ENCODE peak calls at places on chromosomes 7 and 10, in five cellular contexts. S is GDM1, D is mammary epithelial cell, G is T-helper 2 cell, Z is astrocyte of the spinal cord. Q is an unnamed sample.

GRCh38 chr10:11058014-11058413 is 40.3 kb downstream of the CELF2 start:
- DNase-seq in S (no peak), D (no peak), G (no peak), Z (no peak), Q (no peak)

GRCh38 chr7:121504478-121504877 is 108.4 kb upstream of the FAM3C start:
- DNase-seq in S (no peak), D (peak; percentile 37), G (no peak), Z (peak; percentile 83), Q (no peak)

GRCh38 chr7:50803359-50804337 is 21.0 kb upstream of the GRB10 start:
- DNase-seq in S (no peak), D (peak; percentile 70), G (no peak), Z (no peak), Q (no peak)

GRCh38 chr10:91838199-91838598 is 40.0 kb downstream of the TNKS2 start:
- DNase-seq in S (no peak), D (no peak), G (no peak), Z (no peak), Q (no peak)

GRCh38 chr7:94056796-94057207 is 52.6 kb upstream of the BET1 start:
- DNase-seq in S (no peak), D (peak; percentile 88), G (no peak), Z (peak; percentile 87), Q (peak; percentile 80)

GRCh38 chr7:123041085-123041484 is 45.6 kb upstream of the TAS2R16 start:
- DNase-seq in S (no peak), D (no peak), G (no peak), Z (peak; percentile 84), Q (no peak)

GRCh38 chr10:87842776-87843497 is 20.4 kb downstream of the KLLN start:
- DNase-seq in S (peak; percentile 60), D (peak; percentile 92), G (no peak), Z (peak; percentile 87), Q (no peak)

GRCh38 chr10:50552771-50553535 is 70.8 kb downstream of the SGMS1 start:
- DNase-seq in S (no peak), D (no peak), G (no peak), Z (no peak), Q (no peak)

GRCh38 chr10:48309711-48310226 is 3.3 kb downstream of the MAPK8 start:
- DNase-seq in S (no peak), D (peak; percentile 76), G (no peak), Z (peak; percentile 69), Q (no peak)

GRCh38 chr10:73357821-73358220 is 843 bp downstream of the CFAP70 start:
- DNase-seq in S (no peak), D (no peak), G (no peak), Z (no peak), Q (no peak)

GRCh38 chr7:155295511-155295910 is 2.2 kb upstream of the INSIG1 start:
- DNase-seq in S (no peak), D (no peak), G (no peak), Z (no peak), Q (no peak)

GRCh38 chr7:76354981-76355730 is 3.6 kb downstream of the YWHAG start:
- DNase-seq in S (no peak), D (no peak), G (no peak), Z (no peak), Q (no peak)

GRCh38 chr10:64112697-64113367 is 591.6 kb downstream of the REEP3 start:
- DNase-seq in S (no peak), D (no peak), G (no peak), Z (no peak), Q (no peak)

GRCh38 chr7:30726296-30727006 is 25.5 kb upstream of the INMT start:
- DNase-seq in S (no peak), D (no peak), G (no peak), Z (no peak), Q (no peak)

GRCh38 chr7:23469150-23469960 is 936 bp downstream of the IGF2BP3 start:
- DNase-seq in S (no peak), D (peak; percentile 19), G (no peak), Z (no peak), Q (no peak)

GRCh38 chr10:78028438-78029293 is 649 bp downstream of the POLR3A start:
- DNase-seq in S (no peak), D (peak; percentile 33), G (no peak), Z (peak; percentile 61), Q (no peak)

GRCh38 chr10:29186221-29186620 is 102.6 kb upstream of the LYZL1 start:
- DNase-seq in S (no peak), D (no peak), G (no peak), Z (no peak), Q (no peak)

GRCh38 chr7:149161241-149161848 is 14.1 kb downstream of the ZNF398 start:
- DNase-seq in S (no peak), D (peak; percentile 25), G (no peak), Z (no peak), Q (no peak)

GRCh38 chr7:27198871-27199801 is 755 bp downstream of the HOXA13 start:
- DNase-seq in S (no peak), D (peak; percentile 24), G (no peak), Z (no peak), Q (no peak)

GRCh38 chr10:99667108-99667751 is 7.9 kb downstream of the ENTPD7 start:
- DNase-seq in S (no peak), D (peak; percentile 91), G (no peak), Z (peak; percentile 77), Q (no peak)

GRCh38 chr7:353746-354325 is 63.9 kb downstream of the FOXL3 start:
- DNase-seq in S (no peak), D (peak; percentile 34), G (no peak), Z (peak; percentile 39), Q (no peak)

GRCh38 chr7:7044806-7045205 is 137.5 kb upstream of the C1GALT1 start:
- DNase-seq in S (no peak), D (no peak), G (no peak), Z (no peak), Q (no peak)

GRCh38 chr10:72951760-72952159 is 2.8 kb downstream of the PLA2G12B start:
- DNase-seq in S (no peak), D (no peak), G (no peak), Z (no peak), Q (no peak)

GRCh38 chr7:104124469-104124868 is 83.3 kb downstream of the ORC5 start:
- DNase-seq in S (no peak), D (no peak), G (no peak), Z (no peak), Q (no peak)

GRCh38 chr10:104081998-104082397 is 3.7 kb downstream of the COL17A1 start:
- DNase-seq in S (no peak), D (peak; percentile 46), G (no peak), Z (no peak), Q (no peak)

GRCh38 chr10:86217386-86218080 is 149.1 kb downstream of the GRID1 start:
- DNase-seq in S (no peak), D (no peak), G (no peak), Z (no peak), Q (no peak)

GRCh38 chr10:131214521-131215244 is 96.8 kb downstream of the TCERG1L start:
- DNase-seq in S (no peak), D (no peak), G (no peak), Z (no peak), Q (no peak)

GRCh38 chr10:71621263-71621751 is 98.3 kb downstream of the C10orf105 start:
- DNase-seq in S (no peak), D (no peak), G (no peak), Z (no peak), Q (no peak)

GRCh38 chr10:92813979-92814378 is 34.3 kb upstream of the EXOC6 start:
- DNase-seq in S (no peak), D (peak; percentile 46), G (no peak), Z (no peak), Q (no peak)

GRCh38 chr7:151814400-151814914 is 62.5 kb downstream of the PRKAG2 start:
- DNase-seq in S (no peak), D (no peak), G (no peak), Z (no peak), Q (no peak)